ENCODE peak calls at places on chromosomes 11 and 22, in five cellular contexts. G, W, Q, F and L are unnamed samples.

GRCh38 chr11:118570787-118571186 is 1.4 kb upstream of the ARCN1 start:
- DNase-seq in G (no peak), W (no peak), Q (no peak), F (no peak), L (no peak)

GRCh38 chr11:120532511-120533196 is 21.1 kb downstream of the GRIK4 start:
- DNase-seq in G (no peak), W (no peak), Q (no peak), F (no peak), L (no peak)

GRCh38 chr11:120781486-120782120 is 242.3 kb upstream of the TBCEL start:
- DNase-seq in G (no peak), W (no peak), Q (no peak), F (no peak), L (no peak)

GRCh38 chr11:19405966-19406365 is 165.2 kb upstream of the E2F8 start:
- DNase-seq in G (no peak), W (no peak), Q (no peak), F (no peak), L (no peak)

GRCh38 chr22:38403806-38404205 is 51.2 kb downstream of the KCNJ4 start:
- DNase-seq in G (no peak), W (peak), Q (no peak), F (no peak), L (peak)

GRCh38 chr11:76670475-76671235 is at the start of gene LRRC32:
- DNase-seq in G (no peak), W (peak), Q (peak), F (peak), L (peak)

GRCh38 chr11:27720277-27720830 is 20.1 kb upstream of the BDNF start:
- DNase-seq in G (no peak), W (peak), Q (peak), F (no peak), L (peak)

GRCh38 chr11:77361184-77361583 is 59.7 kb upstream of the GDPD4 start:
- DNase-seq in G (no peak), W (no peak), Q (no peak), F (no peak), L (no peak)

GRCh38 chr22:49627217-49628181 is 200.2 kb downstream of the BRD1 start:
- DNase-seq in G (no peak), W (no peak), Q (no peak), F (no peak), L (no peak)

GRCh38 chr11:72578051-72578450 is 96.2 kb downstream of the PDE2A start:
- DNase-seq in G (no peak), W (no peak), Q (no peak), F (no peak), L (no peak)

GRCh38 chr22:27581688-27582087 is 219.9 kb downstream of the MN1 start:
- DNase-seq in G (no peak), W (no peak), Q (no peak), F (peak), L (no peak)

GRCh38 chr22:43533656-43534428 is 122.0 kb downstream of the MPPED1 start:
- DNase-seq in G (no peak), W (no peak), Q (no peak), F (no peak), L (no peak)

GRCh38 chr11:44029507-44029845 is 18.3 kb upstream of the ACCSL start:
- DNase-seq in G (no peak), W (no peak), Q (no peak), F (no peak), L (no peak)

GRCh38 chr11:107799245-107799859 is 59.2 kb downstream of the SLC35F2 start:
- DNase-seq in G (peak), W (peak), Q (peak), F (peak), L (peak)

GRCh38 chr11:64572143-64572542 is 18.9 kb upstream of the SLC22A12 start:
- DNase-seq in G (no peak), W (no peak), Q (no peak), F (no peak), L (no peak)

GRCh38 chr11:27468209-27468608 is 4.4 kb downstream of the LGR4 start:
- DNase-seq in G (no peak), W (no peak), Q (no peak), F (no peak), L (no peak)